ENCODE peak calls at places on chromosomes 6 and 20, in seven cellular contexts. Y is H1, C is K562, Q is HCT116, J is A549, L is endothelial cell of umbilical vein, B is HepG2. M is an unnamed sample.

GRCh38 chr6:166687070-166687469 is 60.0 kb upstream of the RPS6KA2 start:
- DNase-seq in C (no peak), B (no peak), Y (no peak), J (no peak), Q (no peak), L (no peak), M (no peak)

GRCh38 chr20:17663486-17663885 is 18.6 kb downstream of the RRBP1 start:
- DNase-seq in C (no peak), J (no peak), Y (no peak), B (no peak), L (no peak), Q (no peak), M (no peak)

GRCh38 chr20:944774-945410 is 28.8 kb upstream of the ANGPT4 start:
- DNase-seq in C (no peak), Q (no peak), L (no peak), Y (no peak), J (no peak), B (no peak), M (no peak)

GRCh38 chr6:167426074-167426473 is 101.2 kb downstream of the TTLL2 start:
- DNase-seq in J (no peak), C (no peak), Y (no peak), B (no peak), L (no peak), Q (no peak), M (no peak)

GRCh38 chr20:35560105-35560511 is 18.2 kb downstream of the ERGIC3 start:
- DNase-seq in J (no peak), C (peak; percentile 10), Q (no peak), Y (no peak), B (no peak), L (no peak), M (no peak)

GRCh38 chr6:131062245-131063027 is 609 bp downstream of the EPB41L2 start:
- DNase-seq in Y (no peak), B (no peak), Q (no peak), J (no peak), L (peak; percentile 26), C (peak; percentile 27), M (peak; percentile 40)

GRCh38 chr20:39523405-39523804 is 561.3 kb downstream of the DHX35 start:
- DNase-seq in Q (no peak), C (no peak), J (no peak), L (no peak), Y (no peak), B (no peak), M (no peak)

GRCh38 chr20:39124064-39124463 is 161.9 kb downstream of the DHX35 start:
- DNase-seq in L (no peak), B (no peak), C (no peak), J (no peak), Q (no peak), Y (no peak), M (no peak)

GRCh38 chr6:10411131-10411914 is 3.6 kb downstream of the TFAP2A start:
- DNase-seq in L (no peak), B (no peak), J (no peak), Y (no peak), Q (no peak), C (no peak), M (peak; percentile 81)

GRCh38 chr6:128357391-128358110 is 162.8 kb downstream of the PTPRK start:
- DNase-seq in Y (no peak), C (no peak), L (no peak), B (no peak), Q (no peak), J (no peak), M (no peak)

GRCh38 chr6:101296184-101296583 is 97.3 kb upstream of the GRIK2 start:
- DNase-seq in B (no peak), L (no peak), Y (no peak), C (no peak), Q (no peak), J (no peak), M (no peak)

GRCh38 chr6:30006170-30007131 is 54.6 kb upstream of the POLR1H start:
- DNase-seq in L (no peak), Y (no peak), B (no peak), C (no peak), Q (no peak), J (no peak), M (no peak)

GRCh38 chr6:165900970-165901369 is 237.9 kb upstream of the PDE10A start:
- DNase-seq in Y (no peak), Q (no peak), C (no peak), B (no peak), L (no peak), J (no peak), M (no peak)

GRCh38 chr6:162538643-162539064 is 188.9 kb downstream of the PRKN start:
- DNase-seq in C (no peak), Q (no peak), L (no peak), B (no peak), J (no peak), Y (no peak), M (no peak)

GRCh38 chr20:37417146-37417856 is 71.4 kb downstream of the SRC start:
- DNase-seq in J (no peak), L (no peak), C (no peak), Y (no peak), B (no peak), Q (no peak), M (no peak)

GRCh38 chr6:151257984-151258445 is 18.2 kb downstream of the AKAP12 start:
- DNase-seq in J (no peak), Q (no peak), L (no peak), Y (no peak), B (no peak), C (no peak), M (no peak)

GRCh38 chr20:62374431-62375152 is 7.5 kb upstream of the LAMA5 start:
- DNase-seq in Y (no peak), J (no peak), C (no peak), B (no peak), Q (no peak), L (no peak), M (no peak)

GRCh38 chr20:12913781-12914443 is 94.9 kb upstream of the SPTLC3 start:
- DNase-seq in B (peak; percentile 64), Y (no peak), C (no peak), L (no peak), J (no peak), Q (no peak), M (no peak)

GRCh38 chr6:34546551-34547321 is 9.4 kb downstream of the SPDEF start:
- DNase-seq in Q (no peak), C (no peak), J (peak; percentile 35), B (no peak), Y (no peak), L (peak; percentile 18), M (no peak)

GRCh38 chr20:24576447-24576846 is 107.0 kb downstream of the SYNDIG1 start:
- DNase-seq in C (no peak), Q (no peak), B (no peak), J (no peak), L (no peak), Y (no peak), M (no peak)

GRCh38 chr20:43583982-43584432 is 6.7 kb upstream of the IFT52 start:
- DNase-seq in L (no peak), Q (no peak), Y (no peak), J (no peak), C (peak; percentile 59), B (peak; percentile 95), M (peak; percentile 99)

GRCh38 chr20:61424628-61425420 is 172.8 kb downstream of the CDH4 start:
- DNase-seq in J (no peak), Y (no peak), Q (no peak), C (no peak), B (no peak), L (no peak), M (no peak)

GRCh38 chr6:45613678-45614077 is 235.9 kb upstream of the SUPT3H start:
- DNase-seq in Y (no peak), L (no peak), J (no peak), Q (no peak), C (no peak), B (no peak), M (no peak)

DNA sequence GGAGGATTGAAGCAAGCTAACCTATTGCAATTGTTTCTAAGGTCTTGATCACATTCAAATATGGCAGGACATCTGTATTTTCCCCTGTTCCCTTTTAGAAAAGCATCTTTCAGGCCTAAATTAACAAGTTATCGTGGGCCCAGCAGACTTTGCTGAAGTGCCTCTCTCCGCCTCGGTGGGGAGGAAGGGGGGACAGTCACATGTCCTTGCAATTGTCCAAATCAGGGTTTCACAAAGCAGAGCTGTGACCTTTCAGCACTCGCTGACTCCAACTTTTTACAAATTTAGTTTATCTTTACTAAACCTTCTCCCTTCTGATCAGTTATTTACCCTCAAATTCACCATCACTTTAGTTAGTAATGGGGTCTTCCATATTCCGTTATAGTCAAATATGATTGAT is 74.4 kb upstream of the KCNK16 start:
- DNase-seq in B (no peak), L (no peak), C (no peak), J (no peak), Q (no peak), Y (no peak), M (no peak)
- TF ChIP-seq MAX in B (no peak), L (no peak), C (no peak), J (no peak), Q (no peak), Y (no peak), M (no peak)

GRCh38 chr20:46899619-46900018 is 5.0 kb downstream of the EYA2 start:
- DNase-seq in B (no peak), Y (no peak), Q (no peak), C (no peak), J (no peak), L (no peak), M (no peak)

GRCh38 chr20:46900068-46900467 is 5.4 kb downstream of the EYA2 start:
- DNase-seq in J (no peak), Y (no peak), Q (no peak), L (no peak), B (no peak), C (no peak), M (peak; percentile 7)

GRCh38 chr20:46900826-46901225 is 6.2 kb downstream of the EYA2 start:
- DNase-seq in Y (no peak), Q (no peak), C (no peak), J (no peak), L (no peak), B (no peak), M (no peak)

GRCh38 chr20:46897471-46897870 is 2.8 kb downstream of the EYA2 start:
- DNase-seq in J (no peak), L (no peak), C (no peak), Y (no peak), B (no peak), Q (no peak), M (no peak)

GRCh38 chr20:46898433-46898832 is 3.8 kb downstream of the EYA2 start:
- DNase-seq in J (no peak), Q (no peak), C (no peak), L (no peak), B (no peak), Y (no peak), M (no peak)
- H3K4me3 ChIP-seq in J (no peak overlapping the region), Q (no peak overlapping the region), C (no peak overlapping the region), L (no peak overlapping the region), B (no peak overlapping the region), Y (no peak overlapping the region), M (no peak overlapping the region)

GRCh38 chr20:19828233-19828632 is 70.2 kb downstream of the RIN2 start:
- DNase-seq in L (peak; percentile 70), Q (peak; percentile 33), B (peak; percentile 30), Y (no peak), C (no peak), J (peak; percentile 64), M (peak; percentile 65)
- TF ChIP-seq CTCF in L (peak; percentile 14), Q (peak; percentile 55), B (peak; percentile 47), Y (no peak), C (no peak), J (peak; percentile 56), M (peak; percentile 16)

GRCh38 chr20:2006452-2007381 is 12.9 kb upstream of the PDYN start:
- DNase-seq in B (peak; percentile 46), L (peak; percentile 30), Q (peak; percentile 19), J (no peak), C (peak; percentile 70), Y (no peak), M (peak; percentile 74)
- TF ChIP-seq MAX in B (no peak), L (no peak), Q (peak; percentile 57), J (peak; percentile 20), C (no peak), Y (peak; percentile 20), M (peak; percentile 61)

M was measured in NB4.